ENCODE peak calls at places on chromosomes 4 and X, in seven cellular contexts. B, U, O, T, W, Z and R are unnamed samples.

GRCh38 chr4:1061372-1061700 is 49.9 kb downstream of the FGFRL1 start:
- DNase-seq in T (no peak), W (no peak), U (no peak), Z (no peak), O (no peak), B (peak; percentile 58), R (no peak)

GRCh38 chr4:55184600-55185523 is 59.5 kb upstream of the KDR start:
- DNase-seq in B (no peak), W (peak; percentile 19), T (peak; percentile 14), U (no peak), Z (no peak), O (peak; percentile 13), R (no peak)

GRCh38 chr4:128600410-128600809 is 209.1 kb upstream of the JADE1 start:
- DNase-seq in W (no peak), O (peak; percentile 82), T (no peak), Z (no peak), B (no peak), U (no peak), R (no peak)

GRCh38 chr4:176988226-176988625 is 195.5 kb upstream of the VEGFC start:
- DNase-seq in W (no peak), T (no peak), Z (peak; percentile 68), O (no peak), U (no peak), B (no peak), R (no peak)

GRCh38 chr4:71259911-71260331 is 78.9 kb upstream of the SLC4A4 start:
- DNase-seq in Z (no peak), O (peak; percentile 57), W (no peak), B (no peak), T (no peak), U (no peak), R (no peak)

GRCh38 chr4:158856852-158857251 is 88.0 kb downstream of the FNIP2 start:
- DNase-seq in O (peak; percentile 25), B (no peak), T (peak; percentile 30), Z (peak; percentile 24), W (no peak), U (peak; percentile 15), R (no peak)

GRCh38 chrX:25290132-25290531 is 274.4 kb upstream of the ARX start:
- DNase-seq in Z (no peak), B (no peak), T (no peak), O (no peak), W (no peak), U (peak; percentile 31), R (no peak)

GRCh38 chr4:78581626-78582025 is 30.1 kb downstream of the ANXA3 start:
- DNase-seq in T (no peak), O (no peak), W (no peak), B (no peak), Z (no peak), U (no peak), R (no peak)

GRCh38 chr4:10299601-10300000 is 157.6 kb downstream of the ZNF518B start:
- DNase-seq in B (no peak), W (no peak), T (no peak), U (no peak), Z (no peak), O (no peak), R (no peak)